ENCODE peak calls at places on chromosomes 16 and 17, in nine cellular contexts. C is HEK293T; W is stimulated activated CD8-positive, alpha-beta memory T cell treated with anti-CD3 and anti-CD28 coated beads, Interleukin-15, amount 100 ng/mL, for 24 hours; M is non-pigmented ciliary epithelial cell; L is AG08396; F is NCI-H1092; P is stimulated activated CD4-positive, alpha-beta T cell treated with anti-CD3 and anti-CD28 coated beads, Interleukin-15, amount 100 ng/mL, for 1 hour; I is AG08395; J is T-helper 1 cell. U is an unnamed sample.

GRCh38 chr16:29852654-29853053 is 10.4 kb downstream of the CDIPT start:
- DNase-seq in J (no peak), I (peak), C (no peak), F (no peak), W (no peak), P (no peak), M (no peak), L (peak), U (peak)

GRCh38 chr17:4229627-4230026 is 34.2 kb downstream of the ANKFY1 start:
- DNase-seq in L (peak), C (no peak), I (peak), J (no peak), W (no peak), P (no peak), F (no peak), M (no peak), U (no peak)

GRCh38 chr17:64718058-64718457 is 56.0 kb upstream of the SMURF2 start:
- DNase-seq in L (no peak), M (no peak), C (no peak), F (no peak), I (no peak), W (no peak), P (no peak), J (no peak), U (no peak)

GRCh38 chr16:68244481-68244902 is 681 bp upstream of the PLA2G15 start:
- DNase-seq in J (no peak), W (no peak), M (no peak), F (no peak), P (no peak), L (no peak), I (no peak), C (no peak), U (no peak)

GRCh38 chr17:57899822-57900221 is 50.0 kb upstream of the MRPS23 start:
- DNase-seq in I (no peak), F (no peak), C (no peak), W (no peak), J (no peak), M (no peak), P (no peak), L (no peak), U (no peak)

GRCh38 chr17:34578016-34578415 is 1.4 kb upstream of the TMEM132E start:
- DNase-seq in I (no peak), P (no peak), W (no peak), F (no peak), M (no peak), L (no peak), C (no peak), J (no peak), U (no peak)

GRCh38 chr16:88468289-88469129 is 15.4 kb downstream of the ZFPM1 start:
- DNase-seq in J (no peak), L (peak), C (peak), F (peak), M (no peak), P (no peak), I (peak), W (no peak), U (no peak)

GRCh38 chr17:16241906-16242399 is 24.9 kb downstream of the PIGL start:
- DNase-seq in P (no peak), M (no peak), W (no peak), I (no peak), C (no peak), L (no peak), J (no peak), F (no peak), U (no peak)

GRCh38 chr17:33732116-33732515 is 439.0 kb upstream of the ASIC2 start:
- DNase-seq in P (no peak), L (no peak), M (no peak), C (peak), F (no peak), W (no peak), J (no peak), I (peak), U (no peak)

GRCh38 chr17:33260638-33261037 is 32.5 kb downstream of the ASIC2 start:
- DNase-seq in F (peak), L (no peak), M (no peak), C (no peak), I (no peak), P (no peak), J (no peak), W (no peak), U (no peak)

GRCh38 chr17:72123496-72123963 is 2.7 kb downstream of the SOX9 start:
- DNase-seq in F (no peak), C (no peak), L (no peak), M (no peak), P (no peak), W (no peak), J (no peak), I (no peak), U (no peak)

GRCh38 chr16:16149710-16150116 is 73.6 kb downstream of the ABCC6 start:
- DNase-seq in J (no peak), C (no peak), I (no peak), L (no peak), M (no peak), W (no peak), P (no peak), F (peak), U (no peak)

GRCh38 chr17:78151514-78152008 is 5.4 kb downstream of the C17orf99 start:
- DNase-seq in M (no peak), I (peak), L (no peak), F (no peak), C (no peak), J (no peak), W (no peak), P (no peak), U (no peak)

GRCh38 chr16:28491080-28491969 is 549 bp downstream of the CLN3 start:
- DNase-seq in F (no peak), P (no peak), W (no peak), M (no peak), I (peak), C (peak), L (no peak), J (no peak), U (no peak)

GRCh38 chr17:41868568-41868967 is 3.3 kb upstream of the KLHL11 start:
- DNase-seq in F (no peak), J (no peak), M (no peak), L (no peak), W (no peak), I (no peak), P (no peak), C (no peak), U (no peak)